ENCODE peak calls at places on chromosomes 3 and 15, in ten cellular contexts. D, I, K, J, O, M, S, E, G and Y are unnamed samples.
A peak's percentile ranks its signal among the peaks of the same experiment; 100 is the strongest.

GRCh38 chr15:58229297-58229768 is 91.2 kb downstream of the AQP9 start:
- DNase-seq in D (no peak), I (no peak), K (peak; percentile 33), J (no peak), O (no peak), M (no peak), S (no peak), E (peak; percentile 24), G (no peak), Y (peak; percentile 32)

GRCh38 chr3:128984596-128984995 is 9.3 kb downstream of the CFAP92 start:
- DNase-seq in D (no peak), I (no peak), K (peak; percentile 7), J (no peak), O (no peak), M (no peak), S (no peak), E (no peak), G (no peak), Y (no peak)

GRCh38 chr3:104952587-104952986 is 414.1 kb upstream of the ALCAM start:
- DNase-seq in D (no peak), I (no peak), K (peak; percentile 97), J (no peak), O (no peak), M (no peak), S (no peak), E (peak; percentile 97), G (no peak), Y (no peak)

GRCh38 chr3:16516695-16517481 is 3.4 kb upstream of the RFTN1 start:
- DNase-seq in D (no peak), I (no peak), K (peak; percentile 76), J (peak; percentile 72), O (no peak), M (peak; percentile 62), S (no peak), E (peak; percentile 66), G (no peak), Y (peak; percentile 80)

GRCh38 chr3:25604107-25604805 is 60.5 kb downstream of the TOP2B start:
- DNase-seq in D (no peak), I (no peak), K (peak; percentile 97), J (no peak), O (no peak), M (no peak), S (no peak), E (peak; percentile 97), G (no peak), Y (no peak)

GRCh38 chr15:49898575-49899283 is 220.3 kb downstream of the ATP8B4 start:
- DNase-seq in D (no peak), I (no peak), K (peak; percentile 8), J (no peak), O (no peak), M (no peak), S (no peak), E (no peak), G (no peak), Y (no peak)

GRCh38 chr15:33354411-33354810 is 43.6 kb downstream of the RYR3 start:
- DNase-seq in D (no peak), I (no peak), K (no peak), J (no peak), O (no peak), M (no peak), S (no peak), E (no peak), G (no peak), Y (no peak)

GRCh38 chr3:72177075-72178050 is 392.4 kb upstream of the PROK2 start:
- DNase-seq in D (peak; percentile 78), I (no peak), K (peak; percentile 57), J (peak; percentile 77), O (peak; percentile 41), M (no peak), S (peak; percentile 17), E (peak; percentile 41), G (no peak), Y (peak; percentile 73)

DNA sequence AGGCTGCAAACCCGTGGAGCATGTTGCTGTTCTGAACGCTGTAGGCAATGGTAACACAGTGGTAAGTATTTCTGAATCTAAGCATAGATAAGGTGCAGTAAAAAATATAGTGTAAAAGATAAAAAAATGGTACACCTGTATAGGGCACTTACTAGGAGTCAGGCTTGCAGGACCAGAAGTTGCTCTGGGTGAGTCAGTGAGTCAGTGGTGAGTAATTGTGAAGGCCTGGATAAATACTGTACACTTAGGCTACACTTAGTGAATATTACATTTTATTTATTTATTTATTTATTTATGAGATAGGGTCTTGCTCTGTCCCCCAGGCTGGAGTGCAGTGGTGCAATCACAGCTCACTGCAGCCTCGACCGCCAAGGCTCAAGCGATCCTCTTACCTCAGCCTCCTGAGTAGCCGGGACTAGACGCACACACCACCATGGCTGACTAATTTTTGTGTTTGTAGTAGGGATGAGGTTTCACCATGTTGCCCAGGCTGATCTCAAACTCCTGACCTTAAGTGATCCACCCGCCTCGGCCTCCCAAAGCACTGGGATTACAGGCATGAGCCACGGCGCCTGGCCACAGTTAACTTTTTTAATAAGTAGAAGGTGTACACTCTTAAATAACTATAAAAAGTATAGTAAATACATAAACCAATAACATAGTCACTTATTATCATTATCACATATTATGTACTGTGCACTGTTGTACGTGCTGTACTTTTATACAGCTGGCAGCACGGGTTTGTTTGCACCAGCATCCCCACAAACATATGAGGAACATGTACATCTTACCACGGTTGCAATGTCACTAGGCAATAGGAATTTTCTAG is 155.1 kb downstream of the IGF1R start:
- DNase-seq in D (no peak), I (no peak), K (peak; percentile 80), J (no peak), O (no peak), M (no peak), S (no peak), E (peak; percentile 71), G (no peak), Y (no peak)
- H3K4me1 ChIP-seq in D (peaks cover 68% of the 10 kb centered on the region), I (peaks cover 3% of the 10 kb centered on the region), K (peaks cover 18% of the 10 kb centered on the region), J (peaks cover 34% of the 10 kb centered on the region), O (peaks cover 42% of the 10 kb centered on the region), M (peaks cover 9% of the 10 kb centered on the region), S (peaks cover 34% of the 10 kb centered on the region), E (peaks cover 41% of the 10 kb centered on the region), G (peaks cover 38% of the 10 kb centered on the region), Y (peaks cover 34% of the 10 kb centered on the region)

GRCh38 chr3:71051259-71051595 is 532.3 kb downstream of the FOXP1 start:
- DNase-seq in D (no peak), I (no peak), K (no peak), J (no peak), O (no peak), M (no peak), S (no peak), E (no peak), G (no peak), Y (no peak)
- H3K4me1 ChIP-seq in D (peaks cover 100% of the 10 kb centered on the region), I (peaks cover 78% of the 10 kb centered on the region), K (peaks cover 24% of the 10 kb centered on the region), J (peaks cover 26% of the 10 kb centered on the region), O (peaks cover 33% of the 10 kb centered on the region), M (peaks cover 20% of the 10 kb centered on the region), S (peaks cover 59% of the 10 kb centered on the region), E (peaks cover 55% of the 10 kb centered on the region), G (peaks cover 96% of the 10 kb centered on the region), Y (peaks cover 29% of the 10 kb centered on the region)

GRCh38 chr3:50630394-50630793 is 13.4 kb downstream of the MAPKAPK3 start:
- DNase-seq in D (no peak), I (no peak), K (no peak), J (no peak), O (no peak), M (no peak), S (no peak), E (no peak), G (no peak), Y (no peak)
- H3K4me1 ChIP-seq in D (no peaks in the 10 kb centered on the region), I (peaks cover 81% of the 10 kb centered on the region), K (peaks cover 8% of the 10 kb centered on the region), J (peaks cover 4% of the 10 kb centered on the region), O (peaks cover 65% of the 10 kb centered on the region), M (no peaks in the 10 kb centered on the region), S (peaks cover 69% of the 10 kb centered on the region), E (peaks cover 24% of the 10 kb centered on the region), G (peaks cover 68% of the 10 kb centered on the region), Y (peaks cover 9% of the 10 kb centered on the region)

GRCh38 chr3:50300681-50301254 is 1.6 kb upstream of the HYAL3 start:
- DNase-seq in D (no peak), I (no peak), K (no peak), J (no peak), O (no peak), M (no peak), S (no peak), E (no peak), G (no peak), Y (no peak)
- H3K4me1 ChIP-seq in D (peaks cover 43% of the 10 kb centered on the region), I (peaks cover 25% of the 10 kb centered on the region), K (peaks cover 15% of the 10 kb centered on the region), J (peaks cover 13% of the 10 kb centered on the region), O (peaks cover 29% of the 10 kb centered on the region), M (peaks cover 6% of the 10 kb centered on the region), S (peaks cover 29% of the 10 kb centered on the region), E (peaks cover 17% of the 10 kb centered on the region), G (peaks cover 25% of the 10 kb centered on the region), Y (peaks cover 15% of the 10 kb centered on the region)

GRCh38 chr15:90190606-90191343 is 10.4 kb upstream of the SEMA4B start:
- DNase-seq in D (no peak), I (no peak), K (no peak), J (no peak), O (no peak), M (peak; percentile 93), S (no peak), E (no peak), G (no peak), Y (no peak)
- H3K4me1 ChIP-seq in D (peaks cover 83% of the 10 kb centered on the region), I (peaks cover 23% of the 10 kb centered on the region), K (peaks cover 9% of the 10 kb centered on the region), J (peaks cover 19% of the 10 kb centered on the region), O (peaks cover 15% of the 10 kb centered on the region), M (peaks cover 48% of the 10 kb centered on the region), S (peaks cover 29% of the 10 kb centered on the region), E (no peaks in the 10 kb centered on the region), G (peaks cover 29% of the 10 kb centered on the region), Y (peaks cover 7% of the 10 kb centered on the region)

GRCh38 chr15:78049691-78050440 is 27.6 kb downstream of the TBC1D2B start:
- DNase-seq in D (no peak), I (peak; percentile 61), K (peak; percentile 92), J (no peak), O (no peak), M (peak; percentile 62), S (no peak), E (peak; percentile 91), G (no peak), Y (no peak)
- H3K4me1 ChIP-seq in D (peaks cover 78% of the 10 kb centered on the region), I (peaks cover 98% of the 10 kb centered on the region), K (peaks cover 26% of the 10 kb centered on the region), J (peaks cover 18% of the 10 kb centered on the region), O (peaks cover 29% of the 10 kb centered on the region), M (peaks cover 53% of the 10 kb centered on the region), S (peaks cover 52% of the 10 kb centered on the region), E (peaks cover 38% of the 10 kb centered on the region), G (peaks cover 88% of the 10 kb centered on the region), Y (no peaks in the 10 kb centered on the region)

GRCh38 chr3:15324335-15324734 is 8.1 kb downstream of the SH3BP5 start:
- DNase-seq in D (peak; percentile 67), I (no peak), K (peak; percentile 48), J (peak; percentile 77), O (peak; percentile 41), M (no peak), S (no peak), E (peak; percentile 20), G (no peak), Y (no peak)
- H3K4me1 ChIP-seq in D (peaks cover 51% of the 10 kb centered on the region), I (peaks cover 55% of the 10 kb centered on the region), K (peaks cover 2% of the 10 kb centered on the region), J (peaks cover 42% of the 10 kb centered on the region), O (peaks cover 56% of the 10 kb centered on the region), M (peaks cover 6% of the 10 kb centered on the region), S (peaks cover 89% of the 10 kb centered on the region), E (peaks cover 44% of the 10 kb centered on the region), G (peaks cover 28% of the 10 kb centered on the region), Y (peaks cover 5% of the 10 kb centered on the region)